ENCODE peak calls at places on chromosomes 5 and 9, in four cellular contexts. C, H, G and R are unnamed samples.

GRCh38 chr5:93793159-93793781 is 51.9 kb upstream of the POU5F2 start:
- DNase-seq in C (no peak), H (no peak), G (no peak), R (no peak)

GRCh38 chr5:76402251-76402879 is 720 bp upstream of the IQGAP2 start:
- DNase-seq in C (peak; percentile 92), H (no peak), G (no peak), R (peak; percentile 78)

GRCh38 chr5:38853753-38854470 is 8.1 kb downstream of the OSMR start:
- DNase-seq in C (peak; percentile 25), H (no peak), G (peak; percentile 94), R (no peak)

GRCh38 chr5:115568668-115569067 is 24.1 kb upstream of the FEM1C start:
- DNase-seq in C (no peak), H (no peak), G (no peak), R (no peak)

GRCh38 chr9:77752566-77752965 is 104.4 kb upstream of the GNA14 start:
- DNase-seq in C (no peak), H (no peak), G (peak; percentile 94), R (no peak)

GRCh38 chr5:55441954-55442353 is 92.8 kb downstream of the PLPP1 start:
- DNase-seq in C (no peak), H (no peak), G (no peak), R (no peak)

GRCh38 chr9:13386935-13387667 is 107.6 kb upstream of the MPDZ start:
- DNase-seq in C (no peak), H (no peak), G (peak; percentile 33), R (no peak)

GRCh38 chr9:135850737-135851136 is 56.6 kb downstream of the CAMSAP1 start:
- DNase-seq in C (peak; percentile 92), H (no peak), G (peak; percentile 48), R (no peak)

GRCh38 chr9:38768351-38768761 is 48.4 kb upstream of the FAM240B start:
- DNase-seq in C (no peak), H (no peak), G (no peak), R (no peak)

DNA sequence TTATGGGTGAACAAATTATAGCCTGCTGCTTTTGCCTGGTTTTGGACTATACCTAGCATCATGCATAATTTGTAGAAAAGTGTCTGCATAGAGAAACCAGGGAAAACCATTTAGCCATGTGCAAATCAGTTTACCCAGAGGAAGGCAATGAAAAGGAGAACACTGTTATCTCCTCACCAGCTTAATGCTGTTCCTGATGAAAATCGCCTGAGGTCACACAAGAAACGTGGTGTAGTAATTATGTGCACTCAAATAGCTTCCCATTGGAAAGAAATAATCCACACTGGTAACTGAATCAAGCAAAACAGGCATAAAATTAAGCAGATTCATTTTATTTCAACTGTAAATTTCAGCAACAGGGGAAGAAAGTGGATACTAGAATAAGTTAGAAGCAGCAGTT is 51.7 kb upstream of the FAM240B start:
- DNase-seq in C (no peak), H (no peak), G (no peak), R (no peak)
- H3K56ac ChIP-seq in C (no peak overlapping the region), H (no peak overlapping the region), G (no peak overlapping the region), R (no peak overlapping the region)

DNA sequence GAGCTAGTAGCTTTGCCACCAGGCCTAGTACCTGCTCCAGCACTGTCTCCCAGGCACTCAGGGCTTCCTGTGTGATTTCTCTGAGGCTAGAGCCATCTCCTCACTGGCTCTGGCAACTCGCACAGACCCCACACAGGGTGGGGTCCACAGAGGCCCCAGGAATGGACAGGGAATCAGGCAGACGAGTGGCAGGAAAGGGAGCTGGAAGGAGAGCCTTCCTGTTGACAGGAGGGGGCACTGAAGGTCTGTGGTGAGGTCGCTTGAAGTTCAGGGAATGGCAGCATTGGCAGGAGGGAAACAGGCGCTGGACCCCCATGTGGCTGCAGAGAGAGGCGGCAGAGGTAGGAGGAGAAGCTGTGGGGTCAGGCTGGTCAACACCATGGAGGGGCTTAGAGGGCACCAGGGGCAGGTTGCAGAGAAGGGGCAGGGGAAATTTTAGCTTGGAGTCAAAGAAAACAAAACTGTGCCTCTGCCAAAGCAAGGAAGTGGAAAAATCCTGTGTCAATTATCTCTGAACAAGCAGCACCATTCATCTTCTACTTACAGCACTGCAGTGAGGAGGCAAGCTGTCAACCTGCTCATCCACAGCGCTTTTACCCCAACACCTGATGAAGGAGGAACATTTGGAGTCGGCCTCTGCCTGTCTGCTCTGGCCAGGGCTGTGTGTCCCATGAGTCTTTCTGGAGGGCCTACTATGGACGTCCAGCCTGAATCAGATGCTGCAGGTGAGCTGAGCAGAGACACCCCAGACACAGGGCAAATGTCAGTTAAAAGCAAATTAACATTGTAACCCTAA is 270.2 kb downstream of the FSTL4 start:
- DNase-seq in C (peak; percentile 62), H (no peak), G (no peak), R (no peak)
- H4K5ac ChIP-seq in C (no peak overlapping the region), H (no peak overlapping the region), G (no peak overlapping the region), R (no peak overlapping the region)

DNA sequence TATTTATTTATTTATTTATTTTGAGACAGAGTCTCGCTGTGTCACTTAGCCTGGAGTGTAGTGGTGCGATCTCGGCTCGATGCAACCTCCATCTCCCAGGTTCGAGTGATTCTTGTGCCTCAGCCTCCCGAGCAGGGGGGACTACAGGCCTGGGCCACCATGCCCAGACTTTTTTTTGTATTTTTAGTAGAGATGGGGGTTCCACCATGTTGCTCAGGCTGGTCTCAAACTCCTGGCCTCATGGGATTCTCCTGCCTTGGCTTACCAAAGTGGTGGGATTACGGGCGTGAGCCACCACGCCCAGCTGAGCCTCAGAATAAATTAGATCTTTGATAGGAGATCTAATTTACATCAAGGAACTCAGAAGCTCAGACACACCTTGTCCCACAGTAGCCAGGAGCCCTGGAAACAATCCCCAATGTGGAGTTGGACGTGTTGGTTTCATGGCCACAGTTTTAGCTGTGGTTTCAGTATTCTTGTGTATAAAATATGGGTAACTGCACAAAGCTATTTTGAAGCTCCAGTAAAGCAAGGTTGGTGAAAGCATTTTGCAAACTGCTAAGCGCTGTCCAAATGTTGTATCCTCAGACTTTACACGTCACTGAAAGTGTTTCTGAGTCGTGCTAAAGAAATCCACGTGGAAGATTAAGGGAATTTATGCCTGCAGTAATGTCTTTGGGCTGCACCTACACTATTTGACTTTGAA is 3.0 kb upstream of the HNRNPAB start:
- DNase-seq in C (no peak), H (no peak), G (peak; percentile 57), R (no peak)
- H3K56ac ChIP-seq in C (no peak overlapping the region), H (no peak overlapping the region), G (no peak overlapping the region), R (no peak overlapping the region)

GRCh38 chr5:124870070-124870469 is 123.6 kb upstream of the ZNF608 start:
- DNase-seq in C (no peak), H (no peak), G (no peak), R (no peak)
- H4K5ac ChIP-seq in C (no peak overlapping the region), H (no peak overlapping the region), G (no peak overlapping the region), R (no peak overlapping the region)

GRCh38 chr9:130920233-130920632 is 18.8 kb downstream of the FIBCD1 start:
- DNase-seq in C (no peak), H (no peak), G (no peak), R (no peak)

GRCh38 chr9:130918102-130918869 is 20.8 kb downstream of the FIBCD1 start:
- DNase-seq in C (peak; percentile 27), H (no peak), G (no peak), R (no peak)

GRCh38 chr9:130917171-130917960 is 20.8 kb upstream of the QRFP start:
- DNase-seq in C (no peak), H (no peak), G (no peak), R (no peak)

GRCh38 chr9:130919559-130920145 is 19.4 kb downstream of the FIBCD1 start:
- DNase-seq in C (no peak), H (no peak), G (no peak), R (no peak)

GRCh38 chr9:130918870-130919558 is 20.0 kb downstream of the FIBCD1 start:
- DNase-seq in C (no peak), H (no peak), G (no peak), R (no peak)
- H3K56ac ChIP-seq in C (no peak overlapping the region), H (no peak overlapping the region), G (no peak overlapping the region), R (no peak overlapping the region)

GRCh38 chr5:144142826-144143167 is 27.7 kb downstream of the YIPF5 start:
- DNase-seq in C (no peak), H (no peak), G (no peak), R (no peak)

GRCh38 chr5:144142030-144142825 is 28.2 kb downstream of the YIPF5 start:
- DNase-seq in C (peak; percentile 73), H (no peak), G (peak; percentile 67), R (no peak)

GRCh38 chr5:144141581-144141980 is 28.9 kb downstream of the YIPF5 start:
- DNase-seq in C (peak; percentile 27), H (no peak), G (no peak), R (no peak)

GRCh38 chr5:144143625-144144024 is 26.8 kb downstream of the YIPF5 start:
- DNase-seq in C (no peak), H (no peak), G (no peak), R (no peak)

DNA sequence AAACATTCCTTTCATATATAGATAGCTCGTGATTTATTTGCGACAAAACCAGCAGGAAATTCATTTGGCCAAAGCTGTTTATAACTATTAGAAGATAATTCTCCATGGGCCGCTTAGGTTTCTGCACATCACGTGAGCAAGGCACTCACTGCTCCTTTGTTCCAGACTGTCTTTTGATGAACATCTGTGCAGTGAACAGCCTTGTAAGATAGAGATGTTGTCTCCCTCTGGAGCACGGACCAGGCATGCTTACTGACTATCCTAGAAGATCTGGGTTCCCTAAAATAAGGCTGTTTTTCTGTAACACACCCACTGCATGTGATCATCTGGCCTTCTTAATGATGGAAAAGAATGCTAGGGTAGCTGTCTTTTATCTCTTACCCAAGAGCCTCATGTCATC is 30.9 kb downstream of the YIPF5 start:
- DNase-seq in C (no peak), H (no peak), G (peak; percentile 37), R (no peak)
- H4K5ac ChIP-seq in C (no peak overlapping the region), H (no peak overlapping the region), G (no peak overlapping the region), R (no peak overlapping the region)

GRCh38 chr5:118651002-118651401 is 337.3 kb downstream of the DTWD2 start:
- DNase-seq in C (no peak), H (no peak), G (no peak), R (no peak)

GRCh38 chr5:118653155-118653554 is 335.2 kb downstream of the DTWD2 start:
- DNase-seq in C (no peak), H (no peak), G (no peak), R (no peak)

GRCh38 chr5:118646917-118647316 is 341.4 kb downstream of the DTWD2 start:
- DNase-seq in C (peak; percentile 36), H (no peak), G (no peak), R (no peak)

DNA sequence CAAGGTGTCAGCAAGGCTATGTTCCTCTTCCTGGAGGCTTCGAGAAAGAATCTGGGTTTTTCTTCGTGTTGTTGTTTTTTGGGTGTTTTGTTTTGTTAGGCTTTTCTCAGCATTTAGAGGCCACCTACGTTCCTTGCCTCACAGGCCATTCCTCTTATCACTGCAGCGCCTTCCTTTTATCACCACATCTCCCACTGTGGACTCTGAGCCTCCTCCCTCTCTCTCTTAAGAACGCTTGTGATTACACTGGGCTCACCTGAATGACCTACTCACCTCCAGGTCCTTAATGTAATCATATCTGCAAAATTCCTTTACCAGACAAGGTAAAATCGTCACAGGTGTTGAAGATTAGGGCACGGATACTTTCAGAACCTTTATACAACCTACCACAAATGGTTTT is 340.8 kb downstream of the DTWD2 start:
- DNase-seq in C (peak; percentile 75), H (no peak), G (no peak), R (no peak)
- H3K56ac ChIP-seq in C (no peak overlapping the region), H (no peak overlapping the region), G (no peak overlapping the region), R (no peak overlapping the region)